ENCODE peak calls at places on chromosomes 1 and 21, in ten cellular contexts. K is mammary epithelial cell, J is A549, P is vagina, T is AG09319, U is tibial nerve, Q is AG09309, Z is tibial artery, A is fibroblast of pulmonary artery, O is AG04450. W is an unnamed sample.

GRCh38 chr21:34154878-34155277 is 81.5 kb downstream of the MRPS6 start:
- DNase-seq in K (no peak), O (no peak), T (no peak), U (no peak), Z (no peak), J (no peak), P (no peak), Q (no peak), A (no peak), W (no peak)

GRCh38 chr1:186093437-186093836 is 281.6 kb downstream of the TPR start:
- DNase-seq in U (no peak), K (no peak), J (no peak), O (no peak), T (no peak), Z (no peak), Q (no peak), A (peak), P (no peak), W (no peak)

GRCh38 chr1:43144228-43144627 is 27.9 kb downstream of the EBNA1BP2 start:
- DNase-seq in P (no peak), T (no peak), O (no peak), A (peak), Z (no peak), Q (peak), K (peak), J (peak), U (no peak), W (no peak)

GRCh38 chr1:85504417-85504816 is 39.5 kb upstream of the DDAH1 start:
- DNase-seq in J (no peak), Z (no peak), A (no peak), O (no peak), Q (no peak), T (no peak), P (no peak), K (no peak), U (no peak), W (no peak)

GRCh38 chr1:187157552-187157951 is 328.8 kb downstream of the PLA2G4A start:
- DNase-seq in T (no peak), O (no peak), U (no peak), Q (no peak), P (no peak), J (no peak), Z (no peak), K (no peak), A (no peak), W (no peak)

GRCh38 chr1:210565316-210565715 is 236.6 kb downstream of the HHAT start:
- DNase-seq in J (no peak), Z (no peak), U (no peak), P (no peak), K (no peak), T (no peak), O (no peak), Q (no peak), A (no peak), W (no peak)

GRCh38 chr1:185733818-185734709 is at the start of gene HMCN1:
- DNase-seq in Q (no peak), K (peak), Z (peak), U (peak), O (no peak), P (peak), T (no peak), A (peak), J (peak), W (peak)

GRCh38 chr1:89516055-89516454 is 8.6 kb upstream of the LRRC8B start:
- DNase-seq in U (no peak), T (no peak), A (peak), Q (no peak), O (no peak), P (no peak), J (peak), K (peak), Z (no peak), W (no peak)

GRCh38 chr1:217907504-217907903 is 276.4 kb downstream of the SPATA17 start:
- DNase-seq in Q (no peak), U (no peak), K (peak), P (no peak), Z (no peak), J (peak), T (no peak), O (no peak), A (peak), W (no peak)

GRCh38 chr1:110555807-110556470 is 37.0 kb upstream of the KCNA10 start:
- DNase-seq in J (no peak), K (no peak), A (peak), T (no peak), Q (no peak), U (peak), P (no peak), O (no peak), Z (peak), W (no peak)

GRCh38 chr21:42080788-42081083 is 9.6 kb downstream of the UMODL1 start:
- DNase-seq in Z (no peak), P (no peak), A (peak), T (peak), Q (peak), J (no peak), K (peak), U (no peak), O (peak), W (no peak)

GRCh38 chr1:226132731-226133503 is 53.6 kb downstream of the ACBD3 start:
- DNase-seq in Z (no peak), K (peak), O (no peak), U (no peak), Q (no peak), A (no peak), P (peak), T (no peak), J (no peak), W (no peak)

GRCh38 chr1:94658221-94658620 is 116.7 kb upstream of the F3 start:
- DNase-seq in K (peak), P (no peak), O (no peak), Z (no peak), J (peak), T (no peak), U (no peak), Q (peak), A (peak), W (no peak)

GRCh38 chr1:154304664-154305337 is 16.1 kb upstream of the AQP10 start:
- DNase-seq in K (peak), T (no peak), J (no peak), O (no peak), P (no peak), Z (no peak), A (no peak), Q (no peak), U (no peak), W (no peak)

GRCh38 chr21:44889625-44890337 is 16.3 kb upstream of the PTTG1IP start:
- DNase-seq in A (no peak), U (no peak), Z (no peak), P (no peak), O (no peak), J (no peak), K (no peak), T (no peak), Q (no peak), W (no peak)

GRCh38 chr1:14350197-14350596 is 248.3 kb upstream of the KAZN start:
- DNase-seq in J (no peak), P (no peak), O (no peak), Z (no peak), U (no peak), K (no peak), Q (no peak), A (no peak), T (peak), W (no peak)

GRCh38 chr1:80181418-80181817 is 1174.9 kb upstream of the ADGRL4 start:
- DNase-seq in Q (no peak), T (no peak), K (no peak), J (no peak), O (no peak), U (no peak), P (no peak), A (no peak), Z (no peak), W (no peak)

GRCh38 chr21:44294391-44295162 is 5.3 kb upstream of the PFKL start:
- DNase-seq in U (peak), O (no peak), P (no peak), A (peak), J (no peak), K (no peak), Z (no peak), T (no peak), Q (no peak), W (peak)

GRCh38 chr21:34890724-34891609 is 158.1 kb downstream of the RUNX1 start:
- DNase-seq in U (no peak), K (peak), Z (peak), A (peak), Q (no peak), O (no peak), T (no peak), J (no peak), P (peak), W (no peak)

GRCh38 chr1:1841575-1841991 is 49.3 kb downstream of the GNB1 start:
- DNase-seq in T (no peak), P (no peak), A (no peak), Z (no peak), K (no peak), Q (no peak), O (no peak), J (no peak), U (no peak), W (no peak)

GRCh38 chr1:83626603-83627002 is 372.3 kb downstream of the TTLL7 start:
- DNase-seq in U (no peak), Z (no peak), T (no peak), O (no peak), J (no peak), Q (no peak), A (no peak), K (no peak), P (no peak), W (no peak)

GRCh38 chr1:186424539-186424938 is 36.4 kb downstream of the PDC start:
- DNase-seq in K (no peak), T (no peak), Q (no peak), O (no peak), A (peak), P (no peak), J (no peak), Z (no peak), U (no peak), W (no peak)

GRCh38 chr1:2031546-2032540 is 12.7 kb downstream of the GABRD start:
- DNase-seq in Q (no peak), O (no peak), U (no peak), Z (no peak), K (no peak), T (no peak), P (no peak), A (no peak), J (no peak), W (no peak)

GRCh38 chr1:151864411-151864810 is 10.9 kb upstream of the THEM5 start:
- DNase-seq in O (no peak), J (no peak), K (no peak), U (no peak), Z (no peak), P (peak), Q (no peak), T (no peak), A (no peak), W (no peak)

GRCh38 chr1:245605480-245606156 is 450.8 kb downstream of the KIF26B start:
- DNase-seq in O (peak), Q (peak), A (peak), T (peak), P (no peak), J (no peak), Z (no peak), U (no peak), K (peak), W (no peak)

GRCh38 chr1:6858586-6858985 is 73.3 kb downstream of the CAMTA1 start:
- DNase-seq in O (no peak), J (no peak), Q (no peak), Z (no peak), K (no peak), P (no peak), A (peak), T (no peak), U (no peak), W (no peak)

GRCh38 chr1:10756842-10757241 is 39.6 kb downstream of the CASZ1 start:
- DNase-seq in K (no peak), Q (no peak), U (no peak), J (no peak), Z (no peak), P (no peak), O (no peak), T (no peak), A (no peak), W (no peak)

GRCh38 chr1:155128755-155129473 is 1.2 kb downstream of the EFNA1 start:
- DNase-seq in U (no peak), J (peak), K (peak), T (no peak), P (no peak), Q (no peak), O (no peak), Z (no peak), A (peak), W (no peak)

GRCh38 chr1:227913446-227913968 is 34.2 kb downstream of the WNT9A start:
- DNase-seq in Z (no peak), Q (no peak), T (no peak), J (no peak), O (no peak), P (no peak), U (no peak), A (no peak), K (no peak), W (no peak)

GRCh38 chr21:29521872-29522271 is 223.2 kb downstream of the BACH1 start:
- DNase-seq in A (no peak), Z (no peak), Q (no peak), P (no peak), J (no peak), K (peak), O (no peak), U (no peak), T (no peak), W (no peak)

GRCh38 chr1:218369688-218370511 is 24.8 kb downstream of the TGFB2 start:
- DNase-seq in P (peak), Z (no peak), J (no peak), U (no peak), A (peak), Q (no peak), K (peak), T (no peak), O (no peak), W (no peak)

GRCh38 chr21:45378258-45378966 is 26.6 kb upstream of the COL18A1 start:
- DNase-seq in T (peak), K (no peak), O (peak), P (no peak), A (no peak), Q (no peak), Z (peak), J (peak), U (no peak), W (no peak)

GRCh38 chr1:2099871-2100774 is 49.9 kb downstream of the PRKCZ start:
- DNase-seq in Q (no peak), P (no peak), Z (no peak), U (no peak), J (no peak), O (no peak), T (no peak), A (no peak), K (no peak), W (no peak)

GRCh38 chr1:50976890-50977574 is 7.0 kb downstream of the CDKN2C start:
- DNase-seq in O (no peak), K (peak), Z (peak), Q (no peak), P (no peak), A (peak), T (no peak), J (peak), U (no peak), W (no peak)

GRCh38 chr1:25572708-25573590 is 29.5 kb downstream of the LDLRAP1 start:
- DNase-seq in P (no peak), O (no peak), K (peak), T (no peak), Z (no peak), Q (no peak), A (peak), U (no peak), J (peak), W (no peak)
- TF ChIP-seq CTCF in P (no peak), O (peak), K (peak), T (peak), Z (peak), Q (peak), A (peak), U (peak), J (no peak), W (no peak)

GRCh38 chr21:37118187-37118826 is 45.3 kb downstream of the TTC3 start:
- DNase-seq in A (no peak), P (no peak), K (peak), T (no peak), U (no peak), O (no peak), Z (no peak), J (no peak), Q (no peak), W (no peak)

GRCh38 chr21:37117204-37117603 is 44.1 kb downstream of the TTC3 start:
- DNase-seq in O (no peak), K (no peak), J (no peak), U (no peak), A (no peak), P (no peak), Z (no peak), Q (no peak), T (no peak), W (no peak)

GRCh38 chr21:37119421-37120218 is 46.6 kb downstream of the TTC3 start:
- DNase-seq in Q (no peak), P (no peak), A (peak), J (no peak), K (no peak), U (no peak), Z (no peak), T (no peak), O (no peak), W (no peak)
- TF ChIP-seq CTCF in Q (no peak), P (no peak), A (peak), J (no peak), K (no peak), U (no peak), Z (no peak), T (no peak), O (no peak), W (no peak)

GRCh38 chr1:36852586-36852985 is 181.7 kb downstream of the GRIK3 start:
- DNase-seq in T (no peak), O (no peak), A (no peak), J (no peak), Q (no peak), P (no peak), K (no peak), Z (no peak), U (no peak), W (no peak)

GRCh38 chr1:36851087-36851486 is 183.2 kb downstream of the GRIK3 start:
- DNase-seq in K (no peak), P (no peak), J (no peak), O (no peak), U (no peak), A (no peak), T (no peak), Q (no peak), Z (no peak), W (no peak)

GRCh38 chr1:36847761-36848160 is 186.6 kb downstream of the GRIK3 start:
- DNase-seq in K (no peak), J (no peak), A (no peak), U (no peak), Z (no peak), Q (no peak), P (no peak), T (no peak), O (no peak), W (no peak)

GRCh38 chr1:36847186-36847585 is 187.1 kb downstream of the GRIK3 start:
- DNase-seq in Z (no peak), O (no peak), Q (no peak), K (no peak), U (no peak), J (no peak), P (no peak), T (no peak), A (no peak), W (no peak)

DNA sequence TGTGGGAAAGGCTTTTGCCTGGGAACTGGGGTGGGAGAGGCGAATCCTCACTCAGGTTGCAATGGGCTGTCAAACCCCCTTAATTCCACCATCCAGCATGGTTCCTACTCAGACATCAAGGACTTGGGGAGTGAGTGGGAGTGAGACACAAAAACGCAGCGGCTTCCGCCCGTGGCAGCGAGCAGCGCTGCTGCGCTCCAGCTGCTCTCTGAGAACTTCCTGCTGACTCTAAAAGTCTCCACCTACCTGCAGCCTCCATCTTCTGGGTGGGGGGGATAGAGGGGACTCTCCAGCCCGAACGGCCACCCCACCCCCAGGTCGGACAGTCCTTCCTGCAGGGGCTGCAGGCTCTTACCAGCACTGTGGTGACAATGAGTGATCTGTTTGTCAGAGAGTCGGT is 184.4 kb downstream of the GRIK3 start:
- DNase-seq in T (no peak), J (no peak), Q (no peak), U (no peak), K (no peak), P (no peak), O (no peak), A (no peak), Z (no peak), W (no peak)
- TF ChIP-seq CTCF in T (no peak), J (no peak), Q (no peak), U (no peak), K (no peak), P (no peak), O (no peak), A (no peak), Z (no peak), W (no peak)

GRCh38 chr1:166811691-166812090 is 27.6 kb upstream of the POGK start:
- DNase-seq in K (no peak), U (no peak), J (no peak), Q (peak), O (no peak), T (no peak), A (peak), Z (no peak), P (no peak), W (no peak)

GRCh38 chr1:166814611-166815010 is 24.7 kb upstream of the POGK start:
- DNase-seq in T (no peak), Z (no peak), A (no peak), K (peak), Q (no peak), O (no peak), U (no peak), P (no peak), J (no peak), W (no peak)

GRCh38 chr1:166808959-166809358 is 30.3 kb upstream of the POGK start:
- DNase-seq in K (no peak), A (no peak), P (no peak), Q (no peak), T (no peak), U (no peak), O (no peak), Z (no peak), J (no peak), W (no peak)

DNA sequence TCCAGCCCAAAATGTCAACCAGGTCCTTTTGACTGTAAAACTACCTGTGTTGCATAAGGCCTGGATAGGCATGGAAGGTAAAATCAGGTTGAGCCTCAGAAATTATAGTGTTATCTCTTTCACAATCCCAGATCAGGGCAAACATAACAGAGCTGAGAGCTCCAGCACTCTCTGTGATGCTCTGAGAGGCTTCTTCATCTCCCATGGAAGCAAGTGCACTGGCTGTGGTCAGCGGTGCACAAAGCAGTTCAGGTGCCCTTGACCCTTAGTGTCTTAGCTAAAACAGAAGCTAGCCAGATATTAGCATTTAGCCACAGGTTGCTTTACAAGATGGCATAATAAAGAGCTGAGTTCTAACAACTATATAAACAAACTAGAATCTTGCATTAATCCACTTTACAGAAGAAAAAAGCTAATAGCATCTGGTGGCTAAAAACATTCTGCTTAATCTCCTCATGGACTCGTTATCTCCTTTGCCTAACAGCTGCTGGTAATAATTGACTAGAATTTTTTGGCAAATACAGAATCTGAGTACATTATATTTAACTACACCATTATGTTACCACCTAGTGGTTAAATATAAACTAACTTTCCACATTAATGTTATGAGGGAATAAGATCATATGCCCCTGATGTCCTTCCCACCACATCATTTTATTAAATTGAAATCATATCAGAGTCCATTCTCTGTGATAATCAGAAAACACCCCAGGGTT is 25.6 kb upstream of the POGK start:
- DNase-seq in T (no peak), P (no peak), Q (no peak), K (no peak), A (no peak), Z (no peak), J (no peak), U (no peak), O (no peak), W (no peak)
- TF ChIP-seq CTCF in T (no peak), P (no peak), Q (no peak), K (no peak), A (no peak), Z (no peak), J (no peak), U (no peak), O (no peak), W (no peak)

W was measured in omental fat pad.